ENCODE peak calls at places on chromosomes 11 and 22, in ten cellular contexts. Q is tibial nerve, S is ascending aorta, Z is endothelial cell of umbilical vein, O is nephron progenitor cell, B is neural progenitor cell, H is HFF-Myc, F is psoas muscle, P is left ventricle myocardium inferior, I is mucosa of descending colon. Y is an unnamed sample.

GRCh38 chr11:15936011-15936410 is 420.3 kb downstream of the SOX6 start:
- DNase-seq in O (no peak), S (no peak), P (no peak), Q (no peak), B (no peak), H (no peak), Z (no peak), I (peak; percentile 20), F (no peak), Y (no peak)

GRCh38 chr11:65529475-65530156 is 4.7 kb downstream of the SCYL1 start:
- DNase-seq in S (no peak), Q (no peak), O (no peak), B (no peak), F (peak; percentile 34), I (no peak), Z (no peak), H (no peak), P (no peak), Y (no peak)

GRCh38 chr22:33921576-33922181 is 1.4 kb upstream of the LARGE1 start:
- DNase-seq in Q (peak; percentile 33), H (no peak), S (peak; percentile 71), O (peak; percentile 87), F (peak; percentile 75), I (peak; percentile 64), Z (no peak), B (peak; percentile 94), P (peak; percentile 68), Y (no peak)

GRCh38 chr11:47215366-47215925 is 672 bp downstream of the DDB2 start:
- DNase-seq in I (no peak), H (no peak), B (peak; percentile 34), P (no peak), Q (no peak), O (peak; percentile 14), S (no peak), Z (no peak), F (no peak), Y (no peak)

GRCh38 chr22:38554281-38554680 is 15.7 kb downstream of the DMC1 start:
- DNase-seq in H (peak; percentile 75), F (no peak), B (no peak), Z (no peak), I (no peak), S (no peak), Q (no peak), O (no peak), P (no peak), Y (no peak)

GRCh38 chr22:22746061-22746962 is 101.9 kb downstream of the GGTLC2 start:
- DNase-seq in S (no peak), P (no peak), H (no peak), I (no peak), Q (no peak), B (no peak), F (no peak), Z (no peak), O (no peak), Y (no peak)

GRCh38 chr11:22459053-22459452 is 120.9 kb downstream of the SLC17A6 start:
- DNase-seq in H (no peak), F (no peak), S (no peak), Z (peak; percentile 83), P (no peak), I (no peak), O (no peak), B (no peak), Q (no peak), Y (no peak)

GRCh38 chr22:31631381-31631780 is 30.6 kb downstream of the PISD start:
- DNase-seq in B (no peak), H (no peak), O (no peak), F (no peak), Z (no peak), I (no peak), S (no peak), Q (no peak), P (no peak), Y (no peak)

GRCh38 chr11:101176381-101176780 is 46.8 kb upstream of the PGR start:
- DNase-seq in O (no peak), Z (no peak), F (no peak), I (no peak), P (no peak), S (no peak), H (no peak), B (no peak), Q (no peak), Y (no peak)

GRCh38 chr11:117932426-117932825 is 3.2 kb upstream of the TMPRSS13 start:
- DNase-seq in O (no peak), F (no peak), B (no peak), Q (no peak), Z (no peak), P (no peak), S (peak; percentile 56), I (no peak), H (no peak), Y (no peak)

GRCh38 chr11:133833101-133833898 is 12.0 kb downstream of the SPATA19 start:
- DNase-seq in Z (no peak), B (no peak), I (no peak), H (no peak), S (no peak), Q (no peak), O (no peak), F (no peak), P (no peak), Y (no peak)

GRCh38 chr22:40853961-40854360 is 2.5 kb downstream of the ST13 start:
- DNase-seq in H (no peak), Z (peak; percentile 2), O (no peak), I (no peak), F (no peak), P (no peak), B (no peak), S (no peak), Q (no peak), Y (no peak)

GRCh38 chr22:21933899-21934298 is 18.7 kb downstream of the PPM1F start:
- DNase-seq in B (no peak), H (no peak), P (no peak), I (no peak), F (no peak), O (no peak), S (no peak), Z (no peak), Q (no peak), Y (no peak)

GRCh38 chr11:117519590-117519989 is 191.9 kb downstream of the CEP164 start:
- DNase-seq in H (no peak), B (no peak), Q (no peak), F (no peak), Z (no peak), P (no peak), S (no peak), O (no peak), I (no peak), Y (peak; percentile 66)

GRCh38 chr11:84526250-84526649 is 1100.9 kb downstream of the DLG2 start:
- DNase-seq in B (no peak), Z (no peak), S (no peak), H (no peak), F (no peak), I (no peak), Q (no peak), O (no peak), P (no peak), Y (no peak)

GRCh38 chr11:63888170-63889086 is 28.5 kb downstream of the RCOR2 start:
- DNase-seq in Z (peak; percentile 20), B (peak; percentile 54), O (peak; percentile 23), I (peak; percentile 86), P (peak; percentile 44), H (no peak), Q (no peak), S (peak; percentile 83), F (peak; percentile 71), Y (peak; percentile 45)
- TF ChIP-seq CTCF in Z (no peak), B (no peak), O (no peak), I (no peak), P (no peak), H (no peak), Q (no peak), S (no peak), F (no peak), Y (no peak)

DNA sequence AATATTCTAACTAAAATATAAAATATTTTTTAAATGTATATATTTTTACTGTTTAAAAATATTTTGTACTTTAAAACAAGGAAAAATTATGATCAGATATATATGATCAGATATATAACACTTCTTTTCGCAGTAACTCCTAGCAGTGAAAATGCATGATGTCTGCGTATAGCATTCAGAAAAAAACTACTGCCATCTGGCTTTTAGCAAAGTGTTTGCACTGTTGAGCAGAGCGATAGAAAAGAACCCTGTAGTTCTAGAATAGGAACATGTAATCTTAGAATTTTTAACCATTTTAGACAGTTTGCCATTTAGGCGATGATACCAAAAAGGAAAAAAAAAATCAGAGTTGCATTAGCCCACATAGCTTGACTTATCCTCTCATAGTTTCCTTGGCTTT is 370.4 kb upstream of the ANO3 start:
- DNase-seq in I (no peak), P (no peak), H (no peak), Z (no peak), F (no peak), Q (no peak), B (peak; percentile 10), O (no peak), S (no peak), Y (no peak)
- TF ChIP-seq CTCF in I (no peak), P (peak; percentile 30), H (no peak), Z (no peak), F (peak; percentile 45), Q (no peak), B (peak; percentile 45), O (no peak), S (no peak), Y (peak; percentile 37)

GRCh38 chr22:20239063-20239950 is 28.8 kb downstream of the RTN4R start:
- DNase-seq in Z (peak; percentile 12), S (no peak), B (no peak), O (peak; percentile 62), P (peak; percentile 52), I (no peak), F (peak; percentile 68), Q (no peak), H (no peak), Y (no peak)

GRCh38 chr22:20239951-20240773 is 28.0 kb downstream of the RTN4R start:
- DNase-seq in S (no peak), H (no peak), F (no peak), O (peak; percentile 69), B (peak; percentile 52), P (peak; percentile 29), Q (no peak), I (no peak), Z (peak; percentile 75), Y (no peak)

GRCh38 chr22:20237480-20238440 is 30.4 kb downstream of the RTN4R start:
- DNase-seq in P (no peak), F (no peak), O (no peak), B (no peak), Z (no peak), Q (no peak), H (no peak), S (no peak), I (no peak), Y (no peak)

GRCh38 chr22:20240900-20241299 is 27.2 kb downstream of the RTN4R start:
- DNase-seq in O (no peak), Q (no peak), Z (no peak), S (no peak), H (no peak), B (no peak), F (no peak), P (no peak), I (no peak), Y (no peak)

GRCh38 chr22:20238567-20239062 is 29.5 kb downstream of the RTN4R start:
- DNase-seq in H (no peak), Q (no peak), F (peak; percentile 67), Z (peak; percentile 30), S (no peak), O (peak; percentile 64), P (no peak), B (peak; percentile 85), I (peak; percentile 33), Y (no peak)
- TF ChIP-seq CTCF in H (peak; percentile 74), Q (no peak), F (peak; percentile 45), Z (peak; percentile 51), S (peak; percentile 54), O (peak; percentile 52), P (peak; percentile 69), B (peak; percentile 75), I (no peak), Y (peak; percentile 59)

GRCh38 chr11:45899448-45900174 is 7.5 kb downstream of the FREY1 start:
- DNase-seq in F (peak; percentile 93), S (peak; percentile 91), B (peak; percentile 97), P (peak; percentile 81), O (peak; percentile 92), I (peak; percentile 68), H (peak; percentile 72), Z (peak; percentile 70), Q (peak; percentile 72), Y (no peak)
- TF ChIP-seq CTCF in F (no peak), S (no peak), B (no peak), P (no peak), O (no peak), I (no peak), H (no peak), Z (no peak), Q (no peak), Y (no peak)